ENCODE peak calls at places on chromosome 17, in five cellular contexts. Y, O, S, Q and G are unnamed samples. For H3K4me1, the result is how much of the 10 kb centered on the place peaks cover.

GRCh38 chr17:14301761-14302401 is 1.0 kb downstream of the HS3ST3B1 start:
- DNase-seq in O (no peak), S (peak), Q (peak), Y (no peak), G (no peak)

GRCh38 chr17:17783825-17784598 is 52.8 kb downstream of the SREBF1 start:
- DNase-seq in S (peak), O (peak), Y (no peak), Q (peak), G (no peak)

GRCh38 chr17:37066322-37066905 is 117.7 kb downstream of the AATF start:
- DNase-seq in O (no peak), S (no peak), Y (no peak), Q (no peak), G (no peak)

GRCh38 chr17:51650772-51651171 is 390.4 kb downstream of the UTP18 start:
- DNase-seq in O (no peak), S (no peak), Y (no peak), Q (no peak), G (no peak)

GRCh38 chr17:70343134-70343533 is 173.8 kb downstream of the KCNJ2 start:
- DNase-seq in Y (no peak), Q (no peak), S (no peak), O (no peak), G (no peak)

GRCh38 chr17:67818110-67819002 is 6.9 kb upstream of the BPTF start:
- DNase-seq in O (no peak), Q (no peak), Y (no peak), S (no peak), G (no peak)

GRCh38 chr17:2023692-2024571 is 1.2 kb downstream of the RTN4RL1 start:
- DNase-seq in S (no peak), O (peak), Q (peak), Y (peak), G (peak)

GRCh38 chr17:3773511-3773910 is 27.5 kb downstream of the ITGAE start:
- DNase-seq in Q (no peak), S (no peak), Y (no peak), O (no peak), G (no peak)

GRCh38 chr17:9905902-9906301 is 831 bp upstream of the RCVRN start:
- DNase-seq in O (no peak), S (peak), Q (no peak), Y (no peak), G (peak)

GRCh38 chr17:50947844-50948514 is 81.8 kb upstream of the TOB1 start:
- DNase-seq in Y (peak), Q (no peak), O (peak), S (peak), G (peak)

GRCh38 chr17:17264430-17264829 is 16.6 kb downstream of the COPS3 start:
- DNase-seq in Y (no peak), O (no peak), Q (no peak), S (no peak), G (no peak)

GRCh38 chr17:6856054-6856453 is 24.5 kb upstream of the TEKT1 start:
- DNase-seq in Y (no peak), O (no peak), Q (no peak), S (no peak), G (no peak)

GRCh38 chr17:6857336-6857735 is 25.8 kb upstream of the TEKT1 start:
- DNase-seq in Q (no peak), Y (no peak), S (no peak), O (no peak), G (no peak)

GRCh38 chr17:6857904-6858303 is 26.4 kb upstream of the TEKT1 start:
- DNase-seq in S (no peak), O (no peak), Q (no peak), Y (no peak), G (no peak)

DNA sequence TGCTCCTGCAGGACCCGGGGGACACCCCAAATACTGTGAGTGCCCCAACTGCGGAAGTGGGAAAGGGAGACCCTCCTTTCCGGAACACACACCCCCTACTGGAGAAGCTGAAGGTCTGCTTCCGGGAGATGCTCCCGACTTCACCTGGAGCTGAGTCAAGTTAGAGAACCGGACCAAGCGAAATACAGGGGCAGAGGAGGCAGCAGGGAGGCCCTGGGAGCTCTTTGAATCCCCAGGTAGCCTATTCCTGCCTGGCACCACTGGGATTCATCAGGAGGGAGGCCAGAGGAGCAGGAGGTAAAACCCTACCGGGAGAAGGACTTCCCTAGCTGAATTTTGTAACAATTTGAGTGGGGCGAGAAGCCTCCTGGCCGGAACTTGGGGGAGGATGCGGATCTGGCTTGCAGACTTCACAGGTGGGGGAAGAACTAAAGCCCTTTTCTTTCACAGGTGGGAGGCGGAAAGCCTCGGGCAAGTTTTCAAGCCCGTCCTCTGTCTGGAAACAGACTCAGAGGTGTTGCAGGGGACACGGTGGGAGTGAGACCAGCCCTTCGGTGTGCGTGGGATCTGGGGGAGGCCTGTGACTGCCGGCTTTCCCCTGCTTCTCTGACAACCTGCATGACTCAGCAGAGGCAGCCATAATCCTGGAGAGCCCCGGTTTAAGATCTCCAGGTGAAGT is 22.4 kb upstream of the TEKT1 start:
- DNase-seq in Q (peak), S (no peak), O (no peak), Y (no peak), G (no peak)
- TF ChIP-seq CTCF in Q (no peak), S (no peak), O (no peak), Y (no peak), G (no peak)

GRCh38 chr17:28549274-28550132 is 2.9 kb downstream of the UNC119 start:
- DNase-seq in Y (no peak), O (no peak), S (no peak), Q (peak), G (no peak)
- H3K4me1 ChIP-seq in Y (under half), O (under half), S (under half), Q (half or more), G (under half)

GRCh38 chr17:62628845-62629555 is 1.5 kb downstream of the MRC2 start:
- DNase-seq in S (peak), Q (no peak), O (peak), Y (no peak), G (no peak)
- H3K4me3 ChIP-seq in S (peak), Q (peak), O (peak), Y (peak), G (peak)

GRCh38 chr17:82528484-82529265 is 9.1 kb downstream of the FOXK2 start:
- DNase-seq in Y (peak), Q (no peak), S (peak), O (no peak), G (peak)
- TF ChIP-seq CTCF in Y (peak), Q (no peak), S (peak), O (peak), G (peak)

GRCh38 chr17:34434065-34434464 is 71.0 kb upstream of the CCL1 start:
- DNase-seq in O (no peak), Y (no peak), S (no peak), Q (no peak), G (no peak)

GRCh38 chr17:34437188-34437587 is 74.2 kb upstream of the CCL1 start:
- DNase-seq in S (no peak), O (no peak), Q (no peak), Y (no peak), G (no peak)

GRCh38 chr17:34435182-34435928 is 72.3 kb upstream of the CCL1 start:
- DNase-seq in Q (no peak), O (no peak), S (no peak), Y (no peak), G (no peak)

GRCh38 chr17:34442387-34443111 is 79.5 kb upstream of the CCL1 start:
- DNase-seq in S (no peak), O (no peak), Q (no peak), Y (no peak), G (no peak)

DNA sequence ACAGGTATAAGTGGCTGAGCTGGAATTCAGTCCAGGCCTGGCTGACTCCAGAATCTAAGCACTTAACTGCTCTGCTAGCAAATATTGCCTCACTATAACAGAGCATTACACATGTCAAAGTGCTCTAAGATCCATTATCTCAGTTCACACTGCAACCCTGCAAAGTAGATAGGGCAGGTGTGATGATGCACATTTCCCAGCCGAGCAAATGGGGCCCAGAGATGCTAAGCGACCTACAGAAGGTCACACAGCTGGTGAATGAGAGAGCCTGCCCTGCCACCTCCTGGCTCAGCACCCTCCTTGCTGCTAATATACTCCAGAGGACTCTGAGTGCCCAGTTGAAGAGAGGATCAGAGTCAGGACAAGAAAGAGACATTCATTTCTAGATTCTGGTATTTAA is 73.6 kb upstream of the CCL1 start:
- DNase-seq in O (no peak), Y (no peak), S (no peak), Q (no peak), G (no peak)
- H3K4me1 ChIP-seq in O (under half), Y (under half), S (under half), Q (under half), G (under half)

GRCh38 chr17:63946440-63947363 is 14.6 kb upstream of the CD79B start:
- DNase-seq in Q (peak), Y (no peak), O (no peak), S (peak), G (no peak)
- H3K4me3 ChIP-seq in Q (peak), Y (no peak), O (no peak), S (no peak), G (no peak)

DNA sequence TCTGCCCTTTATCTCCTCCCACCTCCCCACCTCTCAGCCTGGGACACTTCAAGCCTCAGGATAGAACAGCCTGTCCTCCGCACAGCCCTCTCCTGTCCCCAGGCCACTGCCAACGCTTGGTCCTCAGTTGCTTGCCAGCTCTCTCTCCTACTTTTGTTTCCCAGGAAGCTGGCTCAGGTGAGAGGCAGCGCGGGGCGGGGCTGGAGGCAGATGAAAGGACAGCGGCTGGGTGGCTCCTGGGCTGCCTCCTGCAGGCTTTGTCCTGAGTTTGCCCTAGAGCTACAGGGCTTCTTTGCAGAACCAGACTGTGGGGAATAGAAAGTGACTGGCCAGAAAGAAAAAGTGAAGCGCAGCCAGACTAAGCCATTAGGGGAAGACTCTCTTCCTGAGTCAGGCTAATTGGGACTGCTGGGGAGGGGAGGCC is 48.2 kb upstream of the CDC42EP4 start:
- DNase-seq in Q (no peak), Y (no peak), O (no peak), S (peak), G (no peak)
- TF ChIP-seq CTCF in Q (no peak), Y (no peak), O (no peak), S (peak), G (no peak)

GRCh38 chr17:43444223-43445008 is 39.4 kb upstream of the DHX8 start:
- DNase-seq in Y (no peak), S (no peak), O (no peak), Q (no peak), G (no peak)

GRCh38 chr17:43445009-43445589 is 38.7 kb upstream of the DHX8 start:
- DNase-seq in O (no peak), Y (no peak), S (no peak), Q (no peak), G (no peak)

GRCh38 chr17:43448720-43449469 is 34.9 kb upstream of the DHX8 start:
- DNase-seq in S (no peak), O (no peak), Q (no peak), Y (no peak), G (no peak)

GRCh38 chr17:43449470-43450202 is 34.1 kb upstream of the DHX8 start:
- DNase-seq in Q (no peak), O (no peak), S (no peak), Y (no peak), G (no peak)

DNA sequence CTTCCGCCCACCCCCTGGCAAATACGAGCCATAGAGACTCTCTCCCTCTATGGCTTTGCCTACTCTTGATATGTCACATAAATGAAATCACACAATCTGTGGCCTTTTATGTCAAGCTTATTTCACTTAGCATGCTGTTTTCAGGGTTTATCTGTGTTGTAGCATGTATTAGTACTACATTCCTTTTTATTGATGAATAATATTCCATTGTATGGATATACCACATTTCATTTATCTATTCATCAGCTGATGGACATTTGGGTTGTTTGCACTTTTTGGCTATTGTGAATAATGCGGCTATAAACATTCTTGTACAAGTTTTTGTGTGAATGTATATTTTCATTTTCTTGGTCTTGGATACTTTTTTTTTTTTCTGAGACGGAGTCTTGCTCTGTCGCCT is 37.0 kb upstream of the DHX8 start:
- DNase-seq in O (no peak), Y (no peak), S (no peak), Q (no peak), G (no peak)
- H3K4me1 ChIP-seq in O (under half), Y (under half), S (under half), Q (under half), G (under half)